ENCODE peak calls at places on chromosomes 12 and 14, in four cellular contexts. One of them, this sample, is unnamed.

GRCh38 chr12:120157678-120158077 is 36.8 kb downstream of the GCN1 start:
- DNase-seq in mammary epithelial cell: no peak
- DNase-seq in fibroblast of the aortic adventitia: no peak
- DNase-seq in choroid plexus epithelial cell: no peak
- DNase-seq in this sample: no peak

GRCh38 chr14:104281768-104282301 is 143.4 kb downstream of the KIF26A start:
- DNase-seq in mammary epithelial cell: no peak
- DNase-seq in fibroblast of the aortic adventitia: no peak
- DNase-seq in choroid plexus epithelial cell: no peak
- DNase-seq in this sample: no peak

GRCh38 chr12:32885831-32886230 is 10.7 kb downstream of the PKP2 start:
- DNase-seq in mammary epithelial cell: no peak
- DNase-seq in fibroblast of the aortic adventitia: no peak
- DNase-seq in choroid plexus epithelial cell: no peak
- DNase-seq in this sample: no peak

GRCh38 chr14:71238835-71239234 is 331.6 kb downstream of the PCNX1 start:
- DNase-seq in mammary epithelial cell: no peak
- DNase-seq in fibroblast of the aortic adventitia: no peak
- DNase-seq in choroid plexus epithelial cell: no peak
- DNase-seq in this sample: no peak

GRCh38 chr12:119393685-119394084 is 59.2 kb downstream of the CCDC60 start:
- DNase-seq in mammary epithelial cell: no peak
- DNase-seq in fibroblast of the aortic adventitia: no peak
- DNase-seq in choroid plexus epithelial cell: no peak
- DNase-seq in this sample: no peak

GRCh38 chr12:131990980-131991305 is 41.2 kb downstream of the EP400 start:
- DNase-seq in mammary epithelial cell: no peak
- DNase-seq in fibroblast of the aortic adventitia: no peak
- DNase-seq in choroid plexus epithelial cell: no peak
- DNase-seq in this sample: no peak

GRCh38 chr12:124487065-124487833 is 80.2 kb downstream of the NCOR2 start:
- DNase-seq in mammary epithelial cell: no peak
- DNase-seq in fibroblast of the aortic adventitia: no peak
- DNase-seq in choroid plexus epithelial cell: no peak
- DNase-seq in this sample: no peak

GRCh38 chr14:102749833-102750775 is 27.1 kb upstream of the TRAF3 start:
- DNase-seq in mammary epithelial cell: no peak
- DNase-seq in fibroblast of the aortic adventitia: no peak
- DNase-seq in choroid plexus epithelial cell: no peak
- DNase-seq in this sample: peak; percentile 17

GRCh38 chr14:93944348-93945069 is 17.4 kb downstream of the FAM181A start:
- DNase-seq in mammary epithelial cell: no peak
- DNase-seq in fibroblast of the aortic adventitia: no peak
- DNase-seq in choroid plexus epithelial cell: no peak
- DNase-seq in this sample: no peak

GRCh38 chr14:31964490-31964889 is 112.6 kb upstream of the ARHGAP5 start:
- DNase-seq in mammary epithelial cell: no peak
- DNase-seq in fibroblast of the aortic adventitia: no peak
- DNase-seq in choroid plexus epithelial cell: no peak
- DNase-seq in this sample: no peak

GRCh38 chr12:976644-977043 is 14.4 kb upstream of the ERC1 start:
- DNase-seq in mammary epithelial cell: no peak
- DNase-seq in fibroblast of the aortic adventitia: no peak
- DNase-seq in choroid plexus epithelial cell: no peak
- DNase-seq in this sample: no peak

GRCh38 chr12:13443498-13443897 is 247.0 kb downstream of the EMP1 start:
- DNase-seq in mammary epithelial cell: no peak
- DNase-seq in fibroblast of the aortic adventitia: no peak
- DNase-seq in choroid plexus epithelial cell: no peak
- DNase-seq in this sample: no peak

GRCh38 chr12:32698285-32698684 is 19.2 kb downstream of the DNM1L start:
- DNase-seq in mammary epithelial cell: no peak
- DNase-seq in fibroblast of the aortic adventitia: no peak
- DNase-seq in choroid plexus epithelial cell: no peak
- DNase-seq in this sample: no peak

GRCh38 chr14:92988786-92989755 is 66.1 kb downstream of the CHGA start:
- DNase-seq in mammary epithelial cell: no peak
- DNase-seq in fibroblast of the aortic adventitia: no peak
- DNase-seq in choroid plexus epithelial cell: no peak
- DNase-seq in this sample: no peak

GRCh38 chr14:20164462-20164861 is 25.8 kb downstream of the OR4N5 start:
- DNase-seq in mammary epithelial cell: no peak
- DNase-seq in fibroblast of the aortic adventitia: no peak
- DNase-seq in choroid plexus epithelial cell: no peak
- DNase-seq in this sample: no peak

GRCh38 chr14:77026166-77026929 is 2.2 kb downstream of the IRF2BPL start:
- DNase-seq in mammary epithelial cell: peak; percentile 59
- DNase-seq in fibroblast of the aortic adventitia: peak; percentile 62
- DNase-seq in choroid plexus epithelial cell: peak; percentile 68
- DNase-seq in this sample: peak; percentile 73

GRCh38 chr14:75906680-75907280 is 75.0 kb downstream of the TGFB3 start:
- DNase-seq in mammary epithelial cell: peak; percentile 33
- DNase-seq in fibroblast of the aortic adventitia: peak; percentile 82
- DNase-seq in choroid plexus epithelial cell: peak; percentile 84
- DNase-seq in this sample: peak; percentile 70

GRCh38 chr14:76056128-76056527 is 70.6 kb downstream of the IFT43 start:
- DNase-seq in mammary epithelial cell: peak; percentile 0
- DNase-seq in fibroblast of the aortic adventitia: no peak
- DNase-seq in choroid plexus epithelial cell: peak; percentile 47
- DNase-seq in this sample: peak; percentile 7

GRCh38 chr14:49623941-49624806 is 3.6 kb downstream of the MGAT2 start:
- DNase-seq in mammary epithelial cell: peak; percentile 81
- DNase-seq in fibroblast of the aortic adventitia: no peak
- DNase-seq in choroid plexus epithelial cell: no peak
- DNase-seq in this sample: no peak

GRCh38 chr14:57227083-57227482 is 41.6 kb downstream of the EXOC5 start:
- DNase-seq in mammary epithelial cell: no peak
- DNase-seq in fibroblast of the aortic adventitia: no peak
- DNase-seq in choroid plexus epithelial cell: no peak
- DNase-seq in this sample: no peak

GRCh38 chr12:113950873-113951272 is 15.3 kb downstream of the RBM19 start:
- DNase-seq in mammary epithelial cell: no peak
- DNase-seq in fibroblast of the aortic adventitia: no peak
- DNase-seq in choroid plexus epithelial cell: no peak
- DNase-seq in this sample: no peak

GRCh38 chr14:79552778-79553177 is 658.5 kb downstream of the DIO2 start:
- DNase-seq in mammary epithelial cell: no peak
- DNase-seq in fibroblast of the aortic adventitia: no peak
- DNase-seq in choroid plexus epithelial cell: no peak
- DNase-seq in this sample: peak; percentile 49

GRCh38 chr12:29750131-29750927 is 33.4 kb downstream of the TMTC1 start:
- DNase-seq in mammary epithelial cell: no peak
- DNase-seq in fibroblast of the aortic adventitia: no peak
- DNase-seq in choroid plexus epithelial cell: peak; percentile 75
- DNase-seq in this sample: peak; percentile 40

GRCh38 chr12:21828779-21829178 is 54.3 kb upstream of the KCNJ8 start:
- DNase-seq in mammary epithelial cell: no peak
- DNase-seq in fibroblast of the aortic adventitia: peak; percentile 26
- DNase-seq in choroid plexus epithelial cell: peak; percentile 26
- DNase-seq in this sample: no peak

GRCh38 chr14:105067140-105067968 is 2.1 kb upstream of the GPR132 start:
- DNase-seq in mammary epithelial cell: peak; percentile 37
- DNase-seq in fibroblast of the aortic adventitia: no peak
- DNase-seq in choroid plexus epithelial cell: peak; percentile 42
- DNase-seq in this sample: no peak

GRCh38 chr14:34129927-34130552 is 179.2 kb upstream of the EGLN3 start:
- DNase-seq in mammary epithelial cell: no peak
- DNase-seq in fibroblast of the aortic adventitia: no peak
- DNase-seq in choroid plexus epithelial cell: no peak
- DNase-seq in this sample: no peak